ENCODE peak calls at places on chromosomes 5 and 9, in four cellular contexts. I is foreskin fibroblast, X is body of pancreas, A is HFF-Myc. Z is an unnamed sample.

GRCh38 chr5:179878222-179879002 is 19.8 kb upstream of the MRNIP start:
- DNase-seq in I (no peak), X (no peak), A (no peak), Z (no peak)

GRCh38 chr9:93280661-93281259 is 96.8 kb downstream of the WNK2 start:
- DNase-seq in I (no peak), X (no peak), A (no peak), Z (no peak)

GRCh38 chr9:114902773-114903589 is 27.4 kb downstream of the TNFSF8 start:
- DNase-seq in I (no peak), X (no peak), A (no peak), Z (no peak)

GRCh38 chr5:52771343-52772039 is 16.2 kb upstream of the ITGA1 start:
- DNase-seq in I (no peak), X (no peak), A (no peak), Z (no peak)

GRCh38 chr5:107948377-107948776 is 277.6 kb upstream of the EFNA5 start:
- DNase-seq in I (no peak), X (no peak), A (no peak), Z (no peak)

GRCh38 chr9:101487443-101487855 is 46.2 kb upstream of the RNF20 start:
- DNase-seq in I (no peak), X (no peak), A (no peak), Z (no peak)

GRCh38 chr5:62780888-62781287 is 202.3 kb downstream of the LRRC70 start:
- DNase-seq in I (no peak), X (no peak), A (no peak), Z (no peak)

GRCh38 chr9:18442629-18443491 is 31.1 kb upstream of the ADAMTSL1 start:
- DNase-seq in I (peak), X (peak), A (peak), Z (peak)

GRCh38 chr5:112604741-112605390 is 132.8 kb upstream of the APC start:
- DNase-seq in I (peak), X (no peak), A (no peak), Z (no peak)

GRCh38 chr5:91382530-91383026 is 539 bp downstream of the ARRDC3 start:
- DNase-seq in I (peak), X (peak), A (no peak), Z (peak)

GRCh38 chr9:85112933-85113418 is 443.4 kb downstream of the NTRK2 start:
- DNase-seq in I (no peak), X (no peak), A (no peak), Z (no peak)
- H3K4me3 ChIP-seq in I (no peak), X (no peak), A (no peak), Z (no peak)

DNA sequence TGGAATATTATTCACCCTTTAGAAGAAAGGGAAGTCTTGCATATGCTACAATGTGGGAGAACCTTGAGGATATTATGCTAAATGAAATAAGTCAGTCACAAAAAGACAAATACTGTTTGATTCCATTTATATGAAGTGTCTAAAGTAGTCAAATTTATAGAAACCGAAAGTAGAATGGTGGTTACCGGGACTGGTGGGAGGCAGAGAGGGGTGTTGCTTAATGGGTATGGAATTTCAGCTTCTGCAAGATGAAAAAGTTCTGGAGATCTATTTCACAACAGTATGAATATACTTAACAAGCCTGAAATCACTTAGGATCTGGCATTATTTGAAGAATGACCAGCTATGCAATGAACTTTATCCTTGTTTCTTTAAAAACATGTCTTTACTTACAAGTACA is 14.6 kb upstream of the FREM1 start:
- DNase-seq in I (peak), X (no peak), A (no peak), Z (no peak)
- H3K4me3 ChIP-seq in I (peak), X (no peak), A (no peak), Z (peak)

GRCh38 chr5:77181173-77181572 is 29.3 kb upstream of the PDE8B start:
- DNase-seq in I (no peak), X (no peak), A (no peak), Z (no peak)
- H3K4me3 ChIP-seq in I (no peak), X (no peak), A (no peak), Z (no peak)

DNA sequence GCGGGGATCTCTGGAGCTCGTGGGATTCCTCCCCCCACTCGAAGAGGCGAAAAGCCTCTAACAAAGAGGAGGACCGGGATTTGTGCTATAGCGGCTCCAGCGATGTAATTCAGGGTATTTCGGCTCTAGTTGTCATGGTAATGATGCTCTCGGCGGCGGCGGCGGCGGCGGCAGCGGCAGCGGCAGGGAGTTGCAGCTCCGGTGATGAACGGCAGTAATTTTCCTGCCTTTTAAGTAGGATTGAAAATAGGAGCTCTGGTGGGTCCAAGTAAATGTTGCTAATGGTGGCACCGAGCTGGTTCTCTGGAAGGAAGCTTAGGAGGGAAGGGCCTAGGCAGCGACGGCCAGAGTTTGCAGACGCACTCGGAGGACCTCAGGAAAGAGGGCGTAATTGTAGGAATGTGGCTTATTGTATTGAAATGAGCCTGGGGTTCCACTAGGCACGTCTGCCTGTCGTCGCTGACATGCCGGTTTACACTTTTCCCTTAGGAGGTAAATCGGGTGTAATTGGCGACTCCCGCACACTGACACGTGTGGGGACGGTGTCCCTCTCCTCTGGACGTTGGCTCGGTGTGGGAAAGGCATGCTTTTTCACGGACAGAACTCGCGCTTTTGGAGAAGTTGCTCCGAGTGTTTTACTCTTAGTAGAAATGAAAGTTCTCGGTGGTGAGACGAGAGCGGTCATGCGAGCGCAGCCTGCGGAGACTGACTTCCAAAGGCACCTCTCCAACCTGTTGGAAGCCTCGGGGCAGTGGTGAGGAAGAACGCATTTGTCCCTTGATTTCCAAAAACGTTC is 1.1 kb downstream of the NR4A3 start:
- DNase-seq in I (peak), X (peak), A (no peak), Z (peak)
- H3K4me3 ChIP-seq in I (peak), X (peak), A (peak), Z (peak)

GRCh38 chr9:100474950-100475276 is 2.0 kb downstream of the TMEFF1 start:
- DNase-seq in I (no peak), X (no peak), A (no peak), Z (no peak)
- H3K4me3 ChIP-seq in I (no peak), X (no peak), A (peak), Z (no peak)

DNA sequence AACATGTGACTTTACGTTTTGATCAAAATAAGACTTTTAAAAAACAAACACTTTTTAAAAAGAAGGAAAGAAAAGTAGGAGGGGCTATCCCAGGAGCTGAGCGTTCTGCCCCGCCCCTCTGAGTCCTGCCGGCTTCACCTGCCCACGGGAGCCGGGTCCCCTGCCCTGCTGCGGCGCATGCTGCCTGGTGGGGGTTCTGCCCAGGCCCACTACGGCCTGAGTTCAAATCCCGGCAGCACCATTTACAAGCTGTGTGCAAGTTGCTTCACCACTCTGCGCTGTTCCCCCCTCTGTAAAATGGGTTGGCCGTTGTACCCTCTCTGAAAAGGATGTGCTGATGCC is 31.1 kb downstream of the GSN start:
- DNase-seq in I (no peak), X (peak), A (no peak), Z (no peak)
- H3K4me3 ChIP-seq in I (peak), X (no peak), A (peak), Z (peak)

DNA sequence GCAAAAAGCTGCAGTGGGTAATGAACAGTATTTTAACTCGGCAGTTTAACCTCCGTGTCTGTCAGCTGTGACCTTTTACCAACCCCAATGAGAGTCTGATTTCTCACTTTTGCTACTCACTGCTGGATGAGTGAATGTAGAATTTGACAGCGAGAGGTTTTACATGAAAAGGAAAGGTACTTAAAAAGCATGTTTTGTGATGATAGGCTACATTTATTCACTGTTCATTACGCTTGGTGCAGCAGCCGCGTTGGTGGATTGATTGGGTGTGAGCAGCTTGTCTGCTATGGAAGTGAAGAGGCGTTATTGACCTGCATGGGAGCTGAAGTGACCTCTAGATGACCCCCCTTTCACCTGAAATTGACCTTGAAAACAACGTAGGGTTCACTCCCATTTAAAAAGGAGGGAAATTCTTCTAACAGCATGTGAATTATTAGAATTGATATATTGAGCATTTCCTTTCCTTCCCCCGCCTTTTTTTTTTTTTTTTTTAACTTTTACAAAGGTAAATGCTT is 867.6 kb downstream of the NR2F1-AS1 start:
- DNase-seq in I (no peak), X (no peak), A (no peak), Z (no peak)
- H3K4me3 ChIP-seq in I (no peak), X (no peak), A (no peak), Z (no peak)

DNA sequence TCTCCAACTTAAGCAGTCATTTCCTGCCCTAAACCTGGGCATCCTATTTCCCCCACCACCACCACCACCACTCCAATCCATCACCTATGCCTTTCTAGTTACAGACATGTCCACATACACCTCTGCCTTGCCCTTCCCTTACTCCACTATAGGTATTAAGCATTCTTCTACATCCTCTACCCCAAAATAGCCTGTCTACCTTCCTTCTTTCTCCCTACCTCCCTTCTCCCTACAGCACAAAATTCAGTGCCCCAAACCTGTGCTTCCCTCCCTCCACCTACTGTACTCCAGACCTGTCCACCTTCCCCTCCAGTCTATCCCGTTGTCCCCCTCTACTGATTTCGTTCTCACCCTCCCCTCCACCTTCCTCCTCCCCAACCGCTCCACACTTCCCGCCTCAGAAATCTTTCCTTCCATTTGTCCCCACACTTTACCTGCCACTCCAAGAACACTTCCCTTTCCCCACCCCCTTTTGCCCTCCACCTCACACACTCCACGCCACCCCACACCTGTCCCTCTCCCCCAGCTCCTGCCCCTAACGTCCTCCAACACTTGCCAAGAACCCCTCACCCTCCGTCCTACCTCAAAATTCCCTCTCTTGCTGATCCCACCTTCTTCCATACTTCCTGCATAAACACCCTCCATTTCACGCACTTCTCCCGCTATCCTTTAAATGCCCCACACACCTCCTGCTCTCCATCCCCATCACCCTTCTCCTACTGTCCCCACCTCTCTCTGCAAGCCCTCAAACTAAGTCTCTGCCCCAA is 1.5 kb downstream of the STRBP start:
- DNase-seq in I (no peak), X (no peak), A (no peak), Z (no peak)
- H3K4me3 ChIP-seq in I (no peak), X (no peak), A (no peak), Z (peak)